ENCODE peak calls at places on chromosome 9, in four cellular contexts. K, M, T and A are unnamed samples.

GRCh38 chr9:73037613-73038012 is 84.8 kb upstream of the ALDH1A1 start:
- DNase-seq in T (no peak), M (no peak), K (no peak), A (no peak)

GRCh38 chr9:19381656-19382055 is 1.6 kb upstream of the RPS6 start:
- DNase-seq in K (no peak), M (no peak), T (no peak), A (no peak)

GRCh38 chr9:82923410-82924242 is 139.3 kb downstream of the RASEF start:
- DNase-seq in K (no peak), M (no peak), T (no peak), A (no peak)

GRCh38 chr9:91913096-91913495 is 36.9 kb downstream of the ROR2 start:
- DNase-seq in T (no peak), M (no peak), K (no peak), A (no peak)

GRCh38 chr9:72297516-72297915 is 67.5 kb downstream of the ZFAND5 start:
- DNase-seq in M (no peak), T (no peak), K (no peak), A (no peak)

GRCh38 chr9:114238919-114239879 is 83.7 kb upstream of the ORM1 start:
- DNase-seq in K (no peak), M (peak; percentile 66), T (no peak), A (no peak)

GRCh38 chr9:106075991-106076390 is 381.6 kb downstream of the TMEM38B start:
- DNase-seq in M (peak; percentile 4), K (peak; percentile 10), T (no peak), A (no peak)

GRCh38 chr9:71756753-71757152 is 11.6 kb downstream of the CEMIP2 start:
- DNase-seq in M (no peak), T (no peak), K (no peak), A (no peak)

GRCh38 chr9:6449645-6450044 is 36.6 kb downstream of the UHRF2 start:
- DNase-seq in M (no peak), K (no peak), T (no peak), A (no peak)

GRCh38 chr9:78368236-78368635 is 71.3 kb downstream of the PSAT1 start:
- DNase-seq in T (no peak), K (no peak), M (no peak), A (peak; percentile 16)

GRCh38 chr9:132182609-132183073 is 20.8 kb downstream of the NTNG2 start:
- DNase-seq in K (no peak), T (no peak), M (no peak), A (no peak)
- TF ChIP-seq CTCF in K (no peak), T (no peak), M (no peak), A (no peak)

DNA sequence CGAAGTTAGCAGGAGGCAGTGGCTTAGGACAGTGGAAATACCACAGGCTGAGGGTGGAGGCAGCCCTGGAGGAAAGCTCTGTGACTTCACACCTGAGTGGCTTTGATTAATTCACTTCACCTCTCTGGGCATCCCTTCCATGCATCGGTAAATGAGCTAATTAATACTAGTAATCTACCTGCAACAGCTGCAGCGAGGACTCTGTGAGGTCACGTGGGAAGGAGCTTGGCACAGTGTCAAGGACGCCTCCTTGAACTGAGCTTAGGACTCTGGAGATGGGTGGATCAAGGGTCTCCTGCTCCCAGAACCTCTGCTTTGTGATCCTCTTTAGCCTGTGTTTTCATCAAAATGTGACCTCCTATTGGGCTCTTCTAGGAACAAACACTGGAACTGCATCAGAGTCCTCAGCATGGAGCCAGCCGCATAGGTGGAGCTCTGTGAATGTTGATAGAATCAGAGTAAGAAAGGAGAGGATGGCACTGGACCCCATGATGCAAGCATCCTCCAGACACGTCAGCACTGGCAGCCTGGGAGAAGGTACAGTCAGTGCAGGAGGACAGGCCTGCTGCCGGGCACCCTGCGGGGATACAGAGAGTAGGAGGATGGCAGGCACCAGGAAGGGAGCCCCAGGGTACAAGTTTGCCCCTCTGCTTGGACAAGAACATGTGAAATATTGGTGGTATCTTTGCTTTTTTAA is 952 bp upstream of the ANGPTL2 start:
- DNase-seq in K (peak; percentile 58), T (peak; percentile 85), M (no peak), A (no peak)
- H3K4me3 ChIP-seq in K (peak overlapping the region; percentile 43), T (peak overlapping the region; percentile 52), M (no peak overlapping the region), A (peak overlapping the region; percentile 73)

GRCh38 chr9:129613520-129614175 is 7.3 kb downstream of the C9orf50 start:
- DNase-seq in M (no peak), T (no peak), K (no peak), A (no peak)
- TF ChIP-seq CTCF in M (no peak), T (no peak), K (peak; percentile 8), A (no peak)

GRCh38 chr9:129335456-129336129 is 157.5 kb upstream of the IER5L start:
- DNase-seq in T (no peak), M (no peak), K (no peak), A (no peak)
- H3K4me3 ChIP-seq in T (no peak overlapping the region), M (no peak overlapping the region), K (no peak overlapping the region), A (no peak overlapping the region)

DNA sequence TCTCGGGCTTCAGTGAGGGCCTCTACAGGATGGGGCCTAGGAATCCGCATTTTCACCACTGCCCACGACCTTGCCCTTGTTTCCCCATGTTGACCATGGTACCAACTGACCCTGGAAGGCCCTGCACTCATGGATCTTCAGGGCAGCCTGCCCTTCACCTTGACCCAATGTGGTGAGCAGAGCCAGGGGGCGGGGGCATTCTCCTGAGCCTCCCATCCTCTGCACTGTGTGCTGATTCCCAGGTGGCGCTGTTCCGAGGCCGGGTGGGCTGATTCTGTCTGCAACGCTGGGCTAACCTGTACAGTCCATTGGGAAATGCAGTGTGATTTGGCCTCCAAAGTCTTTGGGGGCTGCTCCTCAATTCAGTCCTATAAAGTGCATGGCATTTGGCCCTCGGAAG is 68.7 kb downstream of the SHB start:
- DNase-seq in K (no peak), M (no peak), T (no peak), A (no peak)
- TF ChIP-seq CTCF in K (no peak), M (no peak), T (no peak), A (no peak)

DNA sequence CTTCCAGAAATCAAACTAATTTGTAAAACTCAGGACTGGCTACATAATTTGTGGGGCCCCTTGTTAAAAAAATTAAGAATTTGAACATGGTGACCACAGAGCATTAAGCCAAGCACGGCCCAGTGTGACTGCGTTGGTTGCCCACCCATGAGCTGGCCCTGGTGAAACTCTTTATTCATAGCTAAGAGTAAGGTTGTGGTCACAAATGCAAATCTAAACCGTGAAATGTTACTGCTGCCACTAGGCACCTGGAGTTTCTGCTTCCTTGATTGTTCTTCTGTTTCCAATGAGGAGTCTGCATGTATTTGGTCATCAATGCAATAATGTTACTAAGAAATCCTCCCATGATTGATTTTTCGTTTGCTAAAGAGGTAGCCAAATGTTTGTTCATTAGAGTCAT is 4.2 kb downstream of the GCNT1 start:
- DNase-seq in K (no peak), T (no peak), M (no peak), A (no peak)
- H3K4me3 ChIP-seq in K (no peak overlapping the region), T (no peak overlapping the region), M (no peak overlapping the region), A (no peak overlapping the region)

DNA sequence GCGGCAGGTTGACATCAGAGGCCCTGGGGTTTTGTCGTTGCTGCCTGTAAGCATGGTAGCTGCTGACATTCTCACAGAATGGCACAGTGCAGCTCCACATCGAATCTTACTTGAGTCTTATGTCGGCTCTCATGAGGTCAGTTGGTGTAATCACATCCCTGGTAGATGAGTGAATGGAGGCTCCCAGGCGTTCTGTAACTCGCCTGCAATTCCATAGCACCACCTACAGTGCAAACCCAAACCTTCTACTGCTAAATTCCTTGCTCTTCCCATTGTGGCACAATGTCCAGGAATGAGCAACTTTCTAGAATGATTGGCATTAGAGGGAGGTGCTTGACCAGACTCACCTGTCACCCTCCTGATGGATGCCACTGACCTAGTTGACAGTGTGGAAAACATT is 578.4 kb downstream of the CCDC171 start:
- DNase-seq in K (no peak), T (no peak), M (peak; percentile 67), A (no peak)
- TF ChIP-seq CTCF in K (no peak), T (no peak), M (peak; percentile 53), A (no peak)

GRCh38 chr9:21835111-21835510 is 32.7 kb downstream of the MTAP start:
- DNase-seq in K (no peak), M (no peak), T (no peak), A (no peak)
- H3K4me3 ChIP-seq in K (no peak overlapping the region), M (no peak overlapping the region), T (no peak overlapping the region), A (no peak overlapping the region)

GRCh38 chr9:137582286-137582860 is 3.6 kb upstream of the DPH7 start:
- DNase-seq in T (no peak), K (no peak), M (no peak), A (no peak)
- TF ChIP-seq CTCF in T (no peak), K (peak; percentile 20), M (peak; percentile 31), A (no peak)